ENCODE peak calls at places on chromosomes 3 and 15, in six cellular contexts. K is lung, W is esophagus squamous epithelium, S is tibial nerve, H is A549, N is heart right ventricle. V is an unnamed sample. For H3K4me1, the result is how much of the 10 kb centered on the place peaks cover.

GRCh38 chr3:195847061-195847950 is 35.6 kb upstream of the MUC4 start:
- DNase-seq in N (no peak), H (peak), W (no peak), S (no peak), K (no peak), V (peak)

GRCh38 chr15:25391971-25392733 is 46.7 kb downstream of the UBE3A start:
- DNase-seq in K (no peak), W (no peak), N (no peak), H (no peak), S (no peak), V (no peak)

GRCh38 chr3:116980106-116980505 is 270.5 kb downstream of the TUSC7 start:
- DNase-seq in W (no peak), S (no peak), K (no peak), H (no peak), N (no peak), V (no peak)

GRCh38 chr3:147921044-147921443 is 511.9 kb downstream of the ZIC1 start:
- DNase-seq in S (no peak), K (no peak), W (no peak), N (no peak), H (no peak), V (no peak)

GRCh38 chr3:113783463-113783862 is 36.6 kb downstream of the ATP6V1A start:
- DNase-seq in N (no peak), K (no peak), S (no peak), W (no peak), H (peak), V (no peak)

GRCh38 chr3:14265246-14265962 is 86.8 kb downstream of the LSM3 start:
- DNase-seq in N (no peak), W (no peak), K (no peak), S (no peak), H (peak), V (no peak)

GRCh38 chr3:172100482-172100881 is 61.1 kb downstream of the FNDC3B start:
- DNase-seq in H (no peak), W (no peak), S (no peak), N (no peak), K (no peak), V (no peak)

GRCh38 chr3:49674491-49674983 is 386 bp downstream of the APEH start:
- DNase-seq in W (no peak), H (no peak), N (no peak), S (no peak), K (no peak), V (no peak)

GRCh38 chr15:21270474-21270873 is 169.8 kb downstream of the POTEB3 start:
- DNase-seq in W (no peak), S (no peak), K (no peak), N (no peak), H (no peak), V (no peak)

GRCh38 chr3:188901126-188901525 is 270.6 kb upstream of the TPRG1 start:
- DNase-seq in H (no peak), N (no peak), W (no peak), S (no peak), K (no peak), V (no peak)

GRCh38 chr3:13549513-13550256 is 760 bp downstream of the FBLN2 start:
- DNase-seq in K (no peak), S (no peak), W (no peak), H (no peak), N (no peak), V (no peak)

GRCh38 chr15:78808550-78808949 is 2.7 kb downstream of the ADAMTS7 start:
- DNase-seq in K (no peak), S (no peak), H (peak), N (no peak), W (no peak), V (no peak)

GRCh38 chr3:52222319-52223221 is 2.9 kb downstream of the TLR9 start:
- DNase-seq in K (no peak), S (no peak), W (no peak), N (no peak), H (no peak), V (no peak)

GRCh38 chr3:11720220-11721113 is 76.8 kb upstream of the VGLL4 start:
- DNase-seq in K (peak), W (no peak), N (peak), H (peak), S (peak), V (peak)

GRCh38 chr3:40576431-40576830 is 51.7 kb downstream of the ZNF621 start:
- DNase-seq in S (no peak), W (no peak), K (no peak), N (no peak), H (no peak), V (no peak)

GRCh38 chr15:33007295-33007855 is 187.1 kb downstream of the FMN1 start:
- DNase-seq in N (no peak), W (no peak), S (no peak), H (peak), K (no peak), V (no peak)

GRCh38 chr3:184361932-184362667 is 590 bp downstream of the POLR2H start:
- DNase-seq in K (peak), N (peak), S (peak), W (peak), H (peak), V (peak)

GRCh38 chr3:24387000-24387399 is 107.7 kb downstream of the THRB start:
- DNase-seq in N (no peak), S (no peak), H (no peak), K (no peak), W (no peak), V (no peak)

GRCh38 chr3:55490194-55490913 is 3.2 kb upstream of the WNT5A start:
- DNase-seq in S (no peak), N (no peak), K (peak), W (no peak), H (no peak), V (no peak)

GRCh38 chr15:90064931-90065681 is 37.2 kb downstream of the IDH2 start:
- DNase-seq in N (peak), S (peak), W (no peak), H (no peak), K (no peak), V (peak)

GRCh38 chr3:125051715-125052581 is 3.8 kb downstream of the HEG1 start:
- DNase-seq in H (no peak), S (no peak), N (peak), K (no peak), W (no peak), V (peak)

GRCh38 chr3:140717915-140718314 is 40.1 kb downstream of the TRIM42 start:
- DNase-seq in S (peak), H (no peak), W (no peak), N (no peak), K (no peak), V (no peak)

DNA sequence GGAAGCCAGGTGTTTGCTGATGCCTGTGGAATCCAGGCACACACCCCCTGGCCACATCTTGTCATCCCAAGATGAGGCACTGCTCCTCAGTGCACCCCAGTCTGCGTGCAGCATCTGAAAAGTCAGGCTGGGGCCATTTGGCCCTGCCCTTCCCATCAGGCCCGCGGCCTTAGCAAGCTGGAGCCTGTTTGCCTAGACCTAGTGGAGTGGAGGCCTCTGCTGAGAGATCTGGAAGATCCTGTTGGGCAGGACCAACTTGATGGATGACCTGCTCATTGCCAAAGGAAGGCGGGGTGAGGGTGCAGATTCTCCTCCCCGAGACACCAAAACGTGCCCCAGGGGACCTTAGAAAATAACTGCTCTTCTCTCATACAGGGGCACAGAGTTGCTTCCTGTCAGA is 220.2 kb downstream of the SHQ1 start:
- DNase-seq in K (no peak), H (no peak), W (no peak), S (no peak), N (no peak), V (no peak)
- H3K4me1 ChIP-seq in K (under half), H (under half), W (under half), S (under half), N (under half), V (under half)

GRCh38 chr15:63986751-63987341 is 59.4 kb downstream of the DAPK2 start:
- DNase-seq in S (no peak), H (no peak), N (no peak), K (no peak), W (no peak), V (no peak)
- H3K4me1 ChIP-seq in S (under half), H (under half), N (half or more), K (under half), W (under half), V (half or more)

GRCh38 chr3:187802928-187803259 is 57.6 kb upstream of the BCL6 start:
- DNase-seq in H (no peak), S (no peak), K (no peak), N (no peak), W (no peak), V (no peak)

GRCh38 chr3:187808466-187809291 is 63.4 kb upstream of the BCL6 start:
- DNase-seq in S (no peak), K (no peak), W (no peak), H (no peak), N (no peak), V (no peak)

GRCh38 chr3:187809979-187810568 is 64.8 kb upstream of the BCL6 start:
- DNase-seq in K (no peak), H (no peak), N (no peak), S (no peak), W (no peak), V (no peak)

GRCh38 chr3:187804120-187805106 is 59.1 kb upstream of the BCL6 start:
- DNase-seq in H (no peak), K (no peak), N (no peak), S (no peak), W (no peak), V (no peak)

DNA sequence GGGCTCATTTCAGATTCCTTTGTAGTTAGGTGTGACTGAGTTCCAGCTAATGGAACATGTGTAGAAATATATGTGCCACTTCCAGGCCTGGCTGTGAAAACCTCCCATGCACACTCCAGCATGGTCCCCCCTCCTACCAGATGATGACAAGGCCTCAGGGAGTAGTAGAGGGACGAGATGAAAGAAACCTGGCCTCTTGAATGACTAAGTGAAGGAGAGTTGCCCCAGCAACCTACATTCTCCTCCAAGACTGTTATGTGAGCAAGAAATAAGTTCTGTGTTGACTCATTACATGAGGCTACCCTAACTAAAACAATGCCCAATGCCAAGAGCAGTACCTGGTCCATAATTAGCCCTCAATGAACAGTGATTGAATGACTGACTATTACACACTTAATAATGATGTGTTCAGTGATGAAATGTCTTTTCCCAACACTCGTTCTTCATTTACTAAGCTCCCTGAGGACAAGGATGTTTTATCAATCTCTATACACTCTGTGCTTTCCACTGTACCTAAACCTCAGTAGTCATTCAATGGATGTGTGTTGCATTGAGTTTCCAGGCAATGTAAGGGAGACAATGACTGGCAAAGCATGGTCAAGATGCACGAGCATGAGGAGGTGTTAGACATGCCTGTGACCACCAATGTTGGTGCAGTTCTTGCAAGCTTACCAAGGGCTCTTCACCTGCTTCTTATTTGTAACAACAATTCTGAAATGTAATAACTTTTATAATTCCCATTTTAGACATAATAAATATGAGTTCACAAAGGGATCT is 62.0 kb upstream of the BCL6 start:
- DNase-seq in K (no peak), N (no peak), H (no peak), S (no peak), W (no peak), V (no peak)
- H3K4me1 ChIP-seq in K (under half), N (under half), H (under half), S (under half), W (under half), V (under half)

GRCh38 chr3:30668051-30668609 is 61.7 kb downstream of the TGFBR2 start:
- DNase-seq in N (no peak), W (no peak), H (no peak), S (no peak), K (no peak), V (no peak)
- H3K4me1 ChIP-seq in N (half or more), W (under half), H (under half), S (under half), K (under half), V (under half)

V was measured in psoas muscle.